ENCODE peak calls at places on chromosomes 16 and 17, in eight cellular contexts. L is activated T-helper 1 cell treated with Interleukin-2 at 50 U/mL for 16 hours; J is stimulated activated CD8-positive, alpha-beta memory T cell treated with anti-CD3 and anti-CD28 coated beads, Interleukin-4, amount 100 ng/mL, for 48 hours; D is fibroblast of pulmonary artery; R is NCI-H2081; I is CD4-positive, CD25-positive, alpha-beta regulatory T cell; E is fibroblast of the aortic adventitia; B is activated CD8-positive, alpha-beta T cell treated with anti-CD3 and anti-CD28 coated beads for 36 hours. G is an unnamed sample.

GRCh38 chr16:30874244-30874820 is 19.5 kb downstream of the BCL7C start:
- DNase-seq in J (no peak), R (no peak), B (no peak), L (no peak), D (no peak), I (no peak), E (no peak), G (no peak)

GRCh38 chr17:82149401-82150099 is 51.5 kb upstream of the FASN start:
- DNase-seq in L (no peak), E (no peak), R (no peak), B (no peak), D (no peak), J (no peak), I (no peak), G (no peak)

GRCh38 chr16:4935231-4935855 is 1.6 kb downstream of the PPL start:
- DNase-seq in B (no peak), R (no peak), D (peak), L (no peak), E (peak), I (no peak), J (no peak), G (no peak)

GRCh38 chr16:23687034-23687808 is 8.5 kb downstream of the PLK1 start:
- DNase-seq in E (no peak), L (no peak), J (no peak), I (no peak), R (no peak), B (no peak), D (no peak), G (no peak)

GRCh38 chr16:50924759-50925545 is 183.1 kb downstream of the CYLD start:
- DNase-seq in J (no peak), B (no peak), L (no peak), E (no peak), I (no peak), R (no peak), D (no peak), G (no peak)

GRCh38 chr16:1206326-1206725 is 18.7 kb downstream of the TPSG1 start:
- DNase-seq in E (no peak), R (no peak), I (no peak), B (no peak), D (no peak), J (no peak), L (no peak), G (no peak)

GRCh38 chr17:79707931-79708891 is 22.5 kb upstream of the ENPP7 start:
- DNase-seq in B (peak), R (peak), J (peak), I (peak), E (peak), D (peak), L (peak), G (peak)

GRCh38 chr17:36072431-36073121 is 8.5 kb downstream of the CCL18 start:
- DNase-seq in E (peak), L (peak), B (peak), J (peak), R (peak), D (peak), I (peak), G (peak)

GRCh38 chr16:4693956-4694663 is 748 bp downstream of the NUDT16L1 start:
- DNase-seq in B (peak), E (peak), J (peak), L (peak), I (peak), R (no peak), D (peak), G (peak)

GRCh38 chr17:6843241-6843890 is 11.8 kb upstream of the TEKT1 start:
- DNase-seq in I (no peak), R (peak), J (no peak), E (peak), L (no peak), B (no peak), D (peak), G (peak)

GRCh38 chr16:86403056-86403455 is 107.3 kb upstream of the FOXF1 start:
- DNase-seq in B (no peak), D (no peak), R (no peak), J (no peak), I (no peak), E (no peak), L (no peak), G (no peak)

GRCh38 chr16:1323296-1324239 is 9.9 kb upstream of the BAIAP3 start:
- DNase-seq in L (no peak), J (no peak), R (no peak), D (no peak), B (no peak), I (no peak), E (no peak), G (no peak)

GRCh38 chr16:2962334-2963073 is 1.6 kb upstream of the KREMEN2 start:
- DNase-seq in D (no peak), J (no peak), R (no peak), I (no peak), B (no peak), E (no peak), L (no peak), G (no peak)

GRCh38 chr16:1763521-1764511 is 7.5 kb downstream of the NME3 start:
- DNase-seq in R (no peak), I (no peak), B (no peak), J (no peak), L (no peak), D (no peak), E (no peak), G (peak)

GRCh38 chr17:76523084-76524037 is 14.1 kb downstream of the CYGB start:
- DNase-seq in L (peak), B (peak), J (peak), I (peak), E (peak), D (peak), R (peak), G (peak)

GRCh38 chr17:10737168-10737622 is 7.4 kb upstream of the TMEM220 start:
- DNase-seq in L (no peak), R (peak), D (peak), B (peak), I (no peak), E (peak), J (peak), G (peak)

GRCh38 chr16:57479422-57480126 is 6.7 kb downstream of the DOK4 start:
- DNase-seq in L (no peak), R (peak), E (peak), J (no peak), D (peak), B (no peak), I (no peak), G (peak)

GRCh38 chr16:74888227-74888862 is 96.6 kb downstream of the WDR59 start:
- DNase-seq in D (no peak), B (no peak), L (no peak), I (no peak), E (no peak), J (no peak), R (no peak), G (no peak)

GRCh38 chr17:34601431-34601830 is 22.0 kb downstream of the TMEM132E start:
- DNase-seq in B (no peak), E (no peak), I (no peak), J (no peak), L (no peak), R (no peak), D (no peak), G (no peak)

GRCh38 chr16:30649725-30650368 is 913 bp upstream of the PRR14 start:
- DNase-seq in I (no peak), J (peak), R (no peak), L (no peak), B (peak), E (no peak), D (no peak), G (no peak)

GRCh38 chr16:10828851-10829331 is 10.3 kb upstream of the TVP23A start:
- DNase-seq in B (no peak), I (no peak), R (no peak), D (peak), E (peak), L (no peak), J (no peak), G (peak)

GRCh38 chr16:1920727-1921155 is 2.5 kb upstream of the HS3ST6 start:
- DNase-seq in J (peak), I (no peak), B (peak), E (no peak), D (no peak), L (no peak), R (no peak), G (peak)

GRCh38 chr16:70683146-70683944 is 2.5 kb downstream of the MTSS2 start:
- DNase-seq in I (no peak), R (no peak), L (no peak), B (no peak), D (no peak), J (no peak), E (no peak), G (no peak)

GRCh38 chr16:85306071-85306792 is 194.0 kb upstream of the CIBAR2 start:
- DNase-seq in R (no peak), B (peak), D (peak), J (peak), L (peak), I (peak), E (peak), G (peak)

GRCh38 chr17:62110923-62111484 is 45.9 kb upstream of the MED13 start:
- DNase-seq in B (no peak), J (no peak), I (no peak), R (no peak), E (no peak), D (no peak), L (no peak), G (no peak)

GRCh38 chr16:18803569-18804462 is 2.5 kb upstream of the ARL6IP1 start:
- DNase-seq in J (no peak), R (no peak), E (peak), B (no peak), D (peak), I (no peak), L (no peak), G (peak)

G was measured in dermis blood vessel endothelial cell.